ENCODE peak calls at places on chromosomes 5 and 9, in seven cellular contexts. E, H, I, V, Q, W and M are unnamed samples.

GRCh38 chr5:106189121-106189809 is 1481.5 kb downstream of the EFNA5 start:
- DNase-seq in E (peak), H (no peak), I (no peak), V (no peak), Q (no peak), W (no peak), M (no peak)

GRCh38 chr9:97564291-97565175 is 63.1 kb downstream of the TMOD1 start:
- DNase-seq in E (peak), H (peak), I (no peak), V (peak), Q (peak), W (peak), M (peak)

GRCh38 chr9:21155501-21155900 is 11.0 kb downstream of the IFNA21 start:
- DNase-seq in E (peak), H (no peak), I (no peak), V (no peak), Q (no peak), W (peak), M (no peak)

GRCh38 chr5:102911973-102912372 is 156.9 kb downstream of the PAM start:
- DNase-seq in E (peak), H (peak), I (no peak), V (no peak), Q (peak), W (peak), M (peak)

GRCh38 chr5:171157775-171158174 is 151.3 kb upstream of the TLX3 start:
- DNase-seq in E (no peak), H (no peak), I (no peak), V (no peak), Q (no peak), W (no peak), M (no peak)

GRCh38 chr5:108786806-108787483 is 39.2 kb downstream of the FER start:
- DNase-seq in E (no peak), H (no peak), I (no peak), V (no peak), Q (no peak), W (no peak), M (no peak)

GRCh38 chr5:140573683-140574082 is 9.1 kb downstream of the SLC35A4 start:
- DNase-seq in E (no peak), H (no peak), I (no peak), V (peak), Q (no peak), W (no peak), M (no peak)

GRCh38 chr5:114438471-114438870 is 76.6 kb downstream of the KCNN2 start:
- DNase-seq in E (no peak), H (no peak), I (no peak), V (no peak), Q (no peak), W (no peak), M (no peak)

GRCh38 chr9:33130501-33130900 is 36.6 kb downstream of the B4GALT1 start:
- DNase-seq in E (peak), H (peak), I (no peak), V (no peak), Q (no peak), W (peak), M (no peak)

GRCh38 chr9:76271755-76272154 is 122.5 kb downstream of the RFK start:
- DNase-seq in E (peak), H (no peak), I (no peak), V (no peak), Q (no peak), W (peak), M (no peak)

GRCh38 chr5:141084487-141084989 is 9.9 kb upstream of the PCDHB2 start:
- DNase-seq in E (peak), H (peak), I (no peak), V (no peak), Q (no peak), W (peak), M (peak)

GRCh38 chr9:137006116-137007003 is 10.0 kb upstream of the CLIC3 start:
- DNase-seq in E (no peak), H (no peak), I (no peak), V (no peak), Q (no peak), W (peak), M (no peak)

GRCh38 chr9:113541019-113541900 is 77.7 kb downstream of the RGS3 start:
- DNase-seq in E (peak), H (peak), I (no peak), V (no peak), Q (no peak), W (peak), M (peak)

GRCh38 chr5:307306-307705 is 14.2 kb upstream of the AHRR start:
- DNase-seq in E (no peak), H (no peak), I (no peak), V (peak), Q (no peak), W (no peak), M (no peak)

GRCh38 chr5:147384346-147385193 is 125.3 kb downstream of the DPYSL3 start:
- DNase-seq in E (no peak), H (no peak), I (no peak), V (no peak), Q (no peak), W (no peak), M (no peak)

GRCh38 chr5:72205431-72206009 is 98.2 kb downstream of the MAP1B start:
- DNase-seq in E (no peak), H (no peak), I (no peak), V (no peak), Q (no peak), W (peak), M (peak)

GRCh38 chr5:93532370-93532769 is 48.6 kb downstream of the NR2F1-AS1 start:
- DNase-seq in E (peak), H (peak), I (no peak), V (no peak), Q (peak), W (peak), M (peak)

DNA sequence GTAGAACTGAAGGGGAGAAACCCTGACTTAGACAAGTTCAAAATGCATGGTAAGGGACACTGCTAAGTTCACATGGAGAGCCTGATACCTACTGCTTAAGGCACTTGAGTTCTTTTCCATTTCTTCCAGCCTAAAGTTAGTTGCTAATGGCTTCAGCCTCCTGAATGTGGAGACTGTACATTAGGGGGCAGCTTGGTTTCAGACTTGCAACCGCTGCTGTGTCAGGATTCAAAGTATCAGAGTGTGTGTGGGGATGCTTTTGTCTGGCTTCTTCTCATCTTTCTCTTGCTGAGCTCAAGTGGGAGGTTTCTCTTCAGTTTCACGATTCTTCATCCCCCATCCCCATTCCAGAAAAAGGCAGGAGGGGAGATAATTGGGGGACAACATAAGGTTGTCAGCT is 49.4 kb downstream of the ATP10B start:
- DNase-seq in E (peak), H (no peak), I (no peak), V (no peak), Q (no peak), W (no peak), M (no peak)
- TF ChIP-seq CTCF in E (peak), H (no peak), I (peak), V (peak), Q (no peak), W (no peak), M (no peak)

GRCh38 chr9:19642256-19642655 is 146.6 kb downstream of the SLC24A2 start:
- DNase-seq in E (no peak), H (peak), I (no peak), V (no peak), Q (no peak), W (no peak), M (no peak)

GRCh38 chr9:19640023-19640422 is 148.8 kb downstream of the SLC24A2 start:
- DNase-seq in E (no peak), H (no peak), I (no peak), V (no peak), Q (no peak), W (no peak), M (no peak)

GRCh38 chr9:19643875-19644274 is 145.0 kb downstream of the SLC24A2 start:
- DNase-seq in E (peak), H (no peak), I (no peak), V (no peak), Q (no peak), W (no peak), M (no peak)

GRCh38 chr9:19637084-19637483 is 151.8 kb downstream of the SLC24A2 start:
- DNase-seq in E (no peak), H (no peak), I (no peak), V (no peak), Q (no peak), W (no peak), M (no peak)

DNA sequence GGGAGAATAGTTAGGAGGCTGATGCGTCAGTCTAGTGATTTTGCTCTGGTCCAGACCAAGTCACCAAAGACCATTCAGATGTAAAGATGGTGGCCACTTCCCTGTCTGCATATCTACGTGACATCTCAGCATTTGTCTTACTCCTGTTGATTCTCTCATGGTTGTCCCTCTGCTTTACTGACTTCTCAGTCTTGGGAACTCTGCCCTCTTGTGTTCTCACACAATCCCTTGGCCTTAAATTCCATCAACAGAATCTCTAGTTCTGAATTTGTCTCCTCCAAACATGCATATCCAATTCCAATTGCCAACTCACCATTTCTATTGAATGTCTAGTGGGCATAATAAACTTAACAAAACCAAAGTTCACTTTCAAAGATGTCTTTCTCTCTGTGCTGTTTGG is 147.8 kb downstream of the SLC24A2 start:
- DNase-seq in E (no peak), H (peak), I (no peak), V (no peak), Q (no peak), W (no peak), M (no peak)
- TF ChIP-seq CTCF in E (peak), H (no peak), I (no peak), V (no peak), Q (no peak), W (no peak), M (no peak)

GRCh38 chr5:151707566-151707965 is 20.9 kb upstream of the SPARC start:
- DNase-seq in E (no peak), H (no peak), I (no peak), V (no peak), Q (no peak), W (no peak), M (no peak)
- TF ChIP-seq CTCF in E (no peak), H (no peak), I (no peak), V (no peak), Q (no peak), W (no peak), M (no peak)

GRCh38 chr9:100131875-100132430 is 32.9 kb downstream of the INVS start:
- DNase-seq in E (no peak), H (no peak), I (no peak), V (no peak), Q (no peak), W (no peak), M (no peak)
- TF ChIP-seq CTCF in E (no peak), H (no peak), I (no peak), V (no peak), Q (no peak), W (no peak), M (no peak)

GRCh38 chr5:59186623-59187022 is 603.7 kb downstream of the RAB3C start:
- DNase-seq in E (no peak), H (no peak), I (no peak), V (no peak), Q (no peak), W (no peak), M (no peak)

GRCh38 chr5:59184769-59185168 is 601.9 kb downstream of the RAB3C start:
- DNase-seq in E (no peak), H (no peak), I (no peak), V (no peak), Q (no peak), W (no peak), M (no peak)

GRCh38 chr5:59188415-59189225 is 605.7 kb downstream of the RAB3C start:
- DNase-seq in E (peak), H (peak), I (peak), V (peak), Q (no peak), W (peak), M (peak)

GRCh38 chr5:59187772-59188347 is 605.0 kb downstream of the RAB3C start:
- DNase-seq in E (no peak), H (peak), I (no peak), V (no peak), Q (no peak), W (peak), M (no peak)

GRCh38 chr5:59185757-59186385 is 603.0 kb downstream of the RAB3C start:
- DNase-seq in E (no peak), H (no peak), I (no peak), V (no peak), Q (no peak), W (no peak), M (no peak)
- TF ChIP-seq CTCF in E (no peak), H (no peak), I (no peak), V (no peak), Q (no peak), W (no peak), M (peak)